ENCODE peak calls at places on chromosome 1, in eight cellular contexts. I, P, H, X, Q, J, O and K are unnamed samples.

GRCh38 chr1:182080955-182081582 is 19.6 kb upstream of the ZNF648 start:
- DNase-seq in I (peak), P (no peak), H (peak), X (no peak), Q (no peak), J (peak), O (no peak), K (peak)

GRCh38 chr1:199682081-199682480 is 345.4 kb upstream of the NR5A2 start:
- DNase-seq in I (no peak), P (no peak), H (no peak), X (no peak), Q (no peak), J (no peak), O (no peak), K (no peak)

GRCh38 chr1:202812176-202813026 is 1.6 kb downstream of the PCAT6 start:
- DNase-seq in I (no peak), P (no peak), H (no peak), X (no peak), Q (no peak), J (no peak), O (no peak), K (no peak)

GRCh38 chr1:81701071-81701470 is 99.7 kb upstream of the ADGRL2 start:
- DNase-seq in I (no peak), P (no peak), H (no peak), X (no peak), Q (no peak), J (no peak), O (no peak), K (no peak)

GRCh38 chr1:220487297-220487820 is 40.6 kb upstream of the MARK1 start:
- DNase-seq in I (peak), P (no peak), H (peak), X (peak), Q (no peak), J (peak), O (no peak), K (no peak)

GRCh38 chr1:241156231-241156965 is 200.6 kb downstream of the RGS7 start:
- DNase-seq in I (peak), P (no peak), H (peak), X (peak), Q (no peak), J (peak), O (peak), K (no peak)

GRCh38 chr1:203360772-203361171 is 9.8 kb upstream of the FMOD start:
- DNase-seq in I (no peak), P (no peak), H (no peak), X (no peak), Q (no peak), J (no peak), O (no peak), K (no peak)

GRCh38 chr1:28971980-28972771 is 57.8 kb downstream of the EPB41 start:
- DNase-seq in I (peak), P (no peak), H (no peak), X (peak), Q (no peak), J (peak), O (peak), K (no peak)

GRCh38 chr1:5632814-5633213 is 359.4 kb downstream of the NPHP4 start:
- DNase-seq in I (no peak), P (no peak), H (no peak), X (no peak), Q (no peak), J (no peak), O (no peak), K (no peak)

GRCh38 chr1:174008261-174008660 is 13.9 kb downstream of the RC3H1 start:
- DNase-seq in I (no peak), P (no peak), H (peak), X (no peak), Q (no peak), J (no peak), O (no peak), K (no peak)

GRCh38 chr1:186540521-186540920 is 79.6 kb upstream of the PDC start:
- DNase-seq in I (no peak), P (no peak), H (no peak), X (no peak), Q (no peak), J (no peak), O (no peak), K (no peak)

GRCh38 chr1:6154525-6155319 is 25.4 kb downstream of the CHD5 start:
- DNase-seq in I (no peak), P (no peak), H (peak), X (no peak), Q (peak), J (no peak), O (no peak), K (no peak)

GRCh38 chr1:40252601-40253000 is 4.9 kb downstream of the TMCO2 start:
- DNase-seq in I (peak), P (no peak), H (no peak), X (no peak), Q (no peak), J (no peak), O (no peak), K (no peak)

GRCh38 chr1:29786195-29786594 is 549.9 kb downstream of the PTPRU start:
- DNase-seq in I (no peak), P (no peak), H (no peak), X (no peak), Q (no peak), J (no peak), O (no peak), K (no peak)

GRCh38 chr1:1398677-1399186 is 403 bp downstream of the CCNL2 start:
- DNase-seq in I (no peak), P (no peak), H (no peak), X (no peak), Q (no peak), J (no peak), O (no peak), K (no peak)

GRCh38 chr1:173095632-173096031 is 44.9 kb upstream of the TNFSF18 start:
- DNase-seq in I (peak), P (no peak), H (no peak), X (peak), Q (no peak), J (peak), O (no peak), K (no peak)

GRCh38 chr1:100861379-100861778 is 33.3 kb downstream of the EXTL2 start:
- DNase-seq in I (peak), P (no peak), H (no peak), X (no peak), Q (no peak), J (peak), O (no peak), K (no peak)

GRCh38 chr1:18972531-18972930 is 16.1 kb upstream of the IFFO2 start:
- DNase-seq in I (peak), P (no peak), H (peak), X (no peak), Q (no peak), J (peak), O (peak), K (no peak)

GRCh38 chr1:115454835-115455511 is 116.9 kb upstream of the NGF start:
- DNase-seq in I (peak), P (no peak), H (no peak), X (no peak), Q (no peak), J (peak), O (no peak), K (no peak)

GRCh38 chr1:161225178-161225533 is 704 bp upstream of the TOMM40L start:
- DNase-seq in I (no peak), P (no peak), H (no peak), X (no peak), Q (no peak), J (no peak), O (no peak), K (no peak)

GRCh38 chr1:219374636-219375035 is 201.0 kb downstream of the LYPLAL1 start:
- DNase-seq in I (peak), P (no peak), H (no peak), X (no peak), Q (no peak), J (no peak), O (no peak), K (no peak)

GRCh38 chr1:215970406-215970805 is 403.3 kb downstream of the KCTD3 start:
- DNase-seq in I (peak), P (no peak), H (no peak), X (peak), Q (no peak), J (peak), O (no peak), K (no peak)

GRCh38 chr1:29782846-29783500 is 546.7 kb downstream of the PTPRU start:
- DNase-seq in I (no peak), P (no peak), H (no peak), X (no peak), Q (no peak), J (no peak), O (no peak), K (no peak)

GRCh38 chr1:116628448-116628847 is 39.1 kb downstream of the IGSF3 start:
- DNase-seq in I (no peak), P (no peak), H (no peak), X (no peak), Q (no peak), J (no peak), O (no peak), K (no peak)

GRCh38 chr1:23456226-23456625 is 27.8 kb downstream of the ASAP3 start:
- DNase-seq in I (no peak), P (no peak), H (peak), X (no peak), Q (no peak), J (no peak), O (no peak), K (no peak)

GRCh38 chr1:55868026-55868425 is 652.9 kb upstream of the USP24 start:
- DNase-seq in I (peak), P (peak), H (no peak), X (no peak), Q (no peak), J (peak), O (no peak), K (no peak)

GRCh38 chr1:227260433-227260832 is 57.9 kb downstream of the CDC42BPA start:
- DNase-seq in I (no peak), P (no peak), H (no peak), X (no peak), Q (no peak), J (no peak), O (no peak), K (no peak)

GRCh38 chr1:115456441-115456961 is 118.5 kb upstream of the NGF start:
- DNase-seq in I (peak), P (no peak), H (no peak), X (no peak), Q (no peak), J (no peak), O (no peak), K (no peak)

GRCh38 chr1:208101661-208102431 is 142.3 kb downstream of the PLXNA2 start:
- DNase-seq in I (peak), P (no peak), H (no peak), X (no peak), Q (no peak), J (peak), O (peak), K (no peak)

DNA sequence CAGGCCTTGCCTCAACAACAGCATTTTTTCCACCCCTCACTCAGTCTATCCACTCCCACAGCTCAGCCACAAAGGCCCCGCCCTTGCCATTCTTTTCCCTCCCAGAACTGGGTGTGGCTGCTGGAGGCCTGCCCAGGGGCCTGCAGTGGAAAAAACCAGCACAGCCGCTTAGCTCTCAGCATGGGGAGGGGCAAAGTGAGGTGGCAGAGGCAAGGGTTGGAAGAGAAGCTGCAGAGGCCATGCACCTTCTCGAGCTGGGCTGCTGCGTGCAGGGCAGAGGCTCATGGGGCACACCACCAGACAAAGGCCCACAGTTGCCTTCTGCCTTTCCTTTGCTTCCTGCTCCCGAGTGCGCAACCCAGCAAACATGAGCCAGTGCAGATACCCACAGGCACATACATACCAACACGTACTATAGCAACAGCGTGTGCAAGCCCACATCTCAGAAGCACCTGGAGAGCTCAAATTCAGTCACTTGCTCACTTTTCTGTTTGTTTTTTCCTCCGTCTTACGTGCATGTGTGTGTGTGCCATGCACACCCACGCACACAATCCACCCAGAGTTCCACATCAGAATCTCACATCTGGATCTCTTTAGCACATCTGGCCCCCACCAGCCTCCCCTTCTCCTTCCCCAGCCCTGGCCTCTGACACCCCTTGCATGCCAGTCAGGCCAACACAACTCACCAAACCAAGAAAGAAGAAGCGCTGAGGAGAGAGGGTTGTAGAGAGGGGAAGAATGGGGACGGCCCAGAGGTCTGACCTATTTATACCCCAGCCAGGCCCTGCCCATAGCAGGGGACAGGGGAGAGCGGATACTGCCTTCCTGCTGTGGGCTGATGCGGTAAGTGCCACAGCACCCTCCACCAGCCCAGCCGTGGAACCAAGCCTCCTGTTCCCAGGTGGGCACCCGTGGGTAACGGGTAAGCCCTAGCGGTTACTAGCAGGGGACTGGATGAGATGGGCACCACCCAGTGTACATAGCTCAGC is at the start of gene S100A4:
- DNase-seq in I (peak), P (peak), H (peak), X (peak), Q (peak), J (peak), O (peak), K (peak)
- TF ChIP-seq CTCF in I (no peak), P (no peak), H (no peak), X (no peak), Q (no peak), J (no peak), O (no peak), K (no peak)

GRCh38 chr1:169105434-169106094 is 926 bp upstream of the ATP1B1 start:
- DNase-seq in I (no peak), P (no peak), H (peak), X (no peak), Q (peak), J (no peak), O (peak), K (peak)

GRCh38 chr1:169107673-169108160 is 1.2 kb downstream of the ATP1B1 start:
- DNase-seq in I (peak), P (no peak), H (peak), X (no peak), Q (no peak), J (peak), O (peak), K (no peak)

GRCh38 chr1:169105087-169105433 is 1.4 kb upstream of the ATP1B1 start:
- DNase-seq in I (no peak), P (no peak), H (peak), X (no peak), Q (no peak), J (no peak), O (no peak), K (no peak)

GRCh38 chr1:169106921-169107672 is 607 bp downstream of the ATP1B1 start:
- DNase-seq in I (peak), P (no peak), H (peak), X (no peak), Q (peak), J (peak), O (no peak), K (no peak)

DNA sequence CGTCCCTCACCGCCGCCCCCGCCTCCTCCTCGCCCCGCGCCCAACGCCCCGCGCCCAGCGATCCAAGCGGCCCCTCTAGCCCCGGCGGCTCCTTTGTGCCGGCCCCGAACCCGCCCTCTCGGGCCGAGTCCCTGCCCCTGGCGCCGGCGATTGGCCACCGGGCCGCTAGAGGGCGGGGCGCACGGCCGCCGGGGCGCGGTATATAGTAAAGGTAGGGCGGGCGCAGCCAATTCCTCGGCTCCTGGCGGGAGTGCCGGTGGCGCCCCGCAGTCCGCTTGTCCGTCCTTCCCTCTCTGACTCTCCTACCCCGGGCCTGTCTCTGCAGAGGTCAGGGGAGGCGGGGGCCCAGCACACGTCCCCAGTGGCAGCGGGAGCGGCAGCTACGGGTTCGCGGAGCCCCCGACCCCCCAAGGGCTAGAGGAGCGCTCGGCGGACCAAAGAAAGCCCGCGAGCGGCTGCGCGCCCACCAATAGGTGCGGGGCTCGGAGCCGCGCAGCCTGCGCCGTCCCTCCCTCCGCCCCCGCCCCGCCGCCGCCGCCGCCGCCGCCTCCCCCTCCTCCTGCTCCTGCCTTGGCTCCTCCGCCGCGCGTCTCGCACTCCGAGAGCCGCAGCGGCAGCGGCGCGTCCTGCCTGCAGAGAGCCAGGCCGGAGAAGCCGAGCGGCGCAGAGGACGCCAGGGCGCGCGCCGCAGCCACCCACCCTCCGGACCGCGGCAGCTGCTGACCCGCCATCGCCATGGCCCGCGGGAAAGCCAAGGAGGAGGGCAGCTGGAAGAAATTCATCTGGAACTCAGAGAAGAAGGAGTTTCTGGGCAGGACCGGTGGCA is at the start of gene ATP1B1:
- DNase-seq in I (peak), P (no peak), H (peak), X (no peak), Q (peak), J (peak), O (peak), K (peak)
- TF ChIP-seq CTCF in I (peak), P (no peak), H (no peak), X (no peak), Q (peak), J (peak), O (peak), K (peak)

GRCh38 chr1:15885701-15886612 is 38.5 kb downstream of the SPEN start:
- DNase-seq in I (peak), P (peak), H (peak), X (peak), Q (peak), J (peak), O (peak), K (no peak)
- TF ChIP-seq CTCF in I (peak), P (peak), H (peak), X (peak), Q (no peak), J (peak), O (no peak), K (no peak)

DNA sequence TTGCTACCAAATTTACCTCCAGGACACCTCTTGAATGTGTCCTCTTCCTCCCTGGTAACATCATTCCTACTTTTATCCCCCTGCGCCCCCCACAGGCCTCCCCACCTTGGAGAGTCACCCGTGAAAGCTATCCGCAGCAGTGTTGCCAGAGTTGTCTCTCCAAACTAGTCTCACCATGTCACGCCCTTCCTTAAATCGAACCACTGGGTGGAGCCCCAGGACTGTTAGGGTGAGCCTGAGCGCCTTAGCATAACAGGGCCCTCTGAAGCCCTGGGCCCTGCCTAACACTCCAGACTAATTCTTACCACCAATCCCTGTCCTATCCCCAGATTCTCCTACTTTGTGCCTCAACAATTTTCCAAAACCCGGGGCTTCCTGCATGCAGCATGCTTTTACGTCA is 35.0 kb downstream of the HSD3B2 start:
- DNase-seq in I (no peak), P (no peak), H (peak), X (no peak), Q (no peak), J (no peak), O (no peak), K (no peak)
- TF ChIP-seq CTCF in I (no peak), P (peak), H (peak), X (no peak), Q (no peak), J (no peak), O (no peak), K (no peak)

GRCh38 chr1:197868751-197869501 is 33.5 kb upstream of the C1orf53 start:
- DNase-seq in I (peak), P (peak), H (peak), X (peak), Q (no peak), J (peak), O (peak), K (no peak)
- TF ChIP-seq CTCF in I (peak), P (peak), H (peak), X (peak), Q (peak), J (peak), O (peak), K (peak)

GRCh38 chr1:156051011-156051725 is 2.4 kb downstream of the UBQLN4 start:
- DNase-seq in I (no peak), P (no peak), H (no peak), X (no peak), Q (no peak), J (no peak), O (no peak), K (no peak)
- TF ChIP-seq CTCF in I (no peak), P (no peak), H (no peak), X (no peak), Q (no peak), J (no peak), O (no peak), K (no peak)

GRCh38 chr1:151885479-151885878 is 23.8 kb downstream of the THEM4 start:
- DNase-seq in I (no peak), P (peak), H (no peak), X (no peak), Q (no peak), J (no peak), O (no peak), K (no peak)

GRCh38 chr1:151892190-151892589 is 17.1 kb downstream of the THEM4 start:
- DNase-seq in I (peak), P (no peak), H (no peak), X (no peak), Q (no peak), J (peak), O (no peak), K (no peak)

GRCh38 chr1:151887028-151887427 is 22.3 kb downstream of the THEM4 start:
- DNase-seq in I (peak), P (no peak), H (no peak), X (no peak), Q (no peak), J (peak), O (no peak), K (no peak)

GRCh38 chr1:151891515-151891914 is 17.8 kb downstream of the THEM4 start:
- DNase-seq in I (no peak), P (no peak), H (no peak), X (no peak), Q (no peak), J (no peak), O (no peak), K (no peak)

DNA sequence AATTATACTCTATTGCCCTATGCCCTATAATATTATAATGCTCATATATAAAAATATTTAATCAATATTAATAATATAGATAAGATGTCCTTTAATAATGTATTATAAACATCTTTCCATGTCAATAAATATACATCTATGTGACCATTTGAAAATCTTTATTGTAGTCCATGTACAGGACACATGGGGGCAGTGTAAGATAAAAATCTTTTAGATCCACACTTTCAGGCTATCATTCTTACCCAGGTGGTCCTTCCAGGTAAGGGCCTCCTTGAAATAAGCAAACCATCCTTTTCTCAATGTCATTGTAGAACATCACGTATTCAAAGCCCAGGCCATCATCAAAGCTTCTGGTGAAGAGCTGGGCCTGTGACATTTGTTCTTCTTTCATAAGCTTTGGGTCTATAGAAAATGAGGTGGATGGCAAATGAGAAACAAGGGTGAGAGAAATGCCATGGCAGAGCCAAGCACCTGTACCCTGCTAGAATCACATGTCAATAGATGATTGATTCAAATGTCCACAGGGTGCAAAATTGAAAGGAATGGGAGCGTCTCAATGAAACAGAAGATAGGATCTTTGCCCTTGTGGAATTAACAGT is 20.2 kb downstream of the THEM4 start:
- DNase-seq in I (no peak), P (no peak), H (peak), X (no peak), Q (no peak), J (peak), O (no peak), K (no peak)
- TF ChIP-seq CTCF in I (peak), P (peak), H (no peak), X (peak), Q (no peak), J (peak), O (peak), K (peak)